ENCODE peak calls at places on chromosomes 6 and 20, in four cellular contexts. X, U, E and J are unnamed samples.

GRCh38 chr20:20393207-20393606 is 25.3 kb downstream of the INSM1 start:
- DNase-seq in X (no peak), U (no peak), E (no peak), J (no peak)

GRCh38 chr20:50728981-50729874 is 2.2 kb upstream of the PARD6B start:
- DNase-seq in X (no peak), U (peak), E (no peak), J (no peak)

GRCh38 chr20:36878913-36879312 is 3.0 kb downstream of the TLDC2 start:
- DNase-seq in X (no peak), U (no peak), E (no peak), J (no peak)

GRCh38 chr6:116280161-116280959 is 630 bp upstream of the TSPYL1 start:
- DNase-seq in X (no peak), U (no peak), E (no peak), J (no peak)

GRCh38 chr20:47019106-47019824 is 124.6 kb downstream of the EYA2 start:
- DNase-seq in X (no peak), U (peak), E (no peak), J (no peak)

GRCh38 chr6:139580592-139581484 is 206.4 kb upstream of the CITED2 start:
- DNase-seq in X (no peak), U (no peak), E (no peak), J (no peak)

GRCh38 chr6:73954843-73955242 is 258.8 kb downstream of the CD109 start:
- DNase-seq in X (no peak), U (no peak), E (no peak), J (no peak)

GRCh38 chr6:137451926-137452325 is 42.3 kb downstream of the OLIG3 start:
- DNase-seq in X (no peak), U (no peak), E (no peak), J (no peak)

GRCh38 chr6:11324453-11325023 is 92.1 kb upstream of the NEDD9 start:
- DNase-seq in X (no peak), U (no peak), E (no peak), J (no peak)

GRCh38 chr6:159758031-159759001 is 3.5 kb upstream of the ACAT2 start:
- DNase-seq in X (no peak), U (no peak), E (no peak), J (no peak)

GRCh38 chr6:44858998-44859397 is 469.1 kb upstream of the RUNX2 start:
- DNase-seq in X (no peak), U (no peak), E (no peak), J (no peak)

GRCh38 chr6:144286503-144287393 is 1.6 kb downstream of the UTRN start:
- DNase-seq in X (peak), U (peak), E (no peak), J (peak)

GRCh38 chr6:5529015-5529414 is 267.7 kb downstream of the FARS2 start:
- DNase-seq in X (no peak), U (no peak), E (no peak), J (no peak)

GRCh38 chr6:160991411-160992322 is at the start of gene MAP3K4:
- DNase-seq in X (no peak), U (peak), E (peak), J (peak)

GRCh38 chr20:6919792-6920468 is 152.4 kb downstream of the BMP2 start:
- DNase-seq in X (no peak), U (no peak), E (no peak), J (no peak)

GRCh38 chr6:85390105-85390728 is 59.7 kb upstream of the NT5E start:
- DNase-seq in X (no peak), U (no peak), E (no peak), J (no peak)

GRCh38 chr6:92806254-92806653 is 613.1 kb downstream of the EPHA7 start:
- DNase-seq in X (no peak), U (no peak), E (no peak), J (no peak)

GRCh38 chr6:87139236-87139635 is 16.1 kb upstream of the ZNF292 start:
- DNase-seq in X (no peak), U (no peak), E (no peak), J (no peak)

GRCh38 chr20:796916-797315 is 28.6 kb upstream of the SLC52A3 start:
- DNase-seq in X (no peak), U (no peak), E (no peak), J (no peak)

GRCh38 chr6:31385041-31385440 is 18.4 kb upstream of the MICA start:
- DNase-seq in X (no peak), U (no peak), E (no peak), J (no peak)

GRCh38 chr6:39681566-39682250 is 43.5 kb downstream of the KIF6 start:
- DNase-seq in X (no peak), U (no peak), E (no peak), J (no peak)

GRCh38 chr20:46507760-46508407 is 5.5 kb downstream of the ZNF334 start:
- DNase-seq in X (no peak), U (no peak), E (no peak), J (no peak)

GRCh38 chr6:93624408-93624807 is 205.0 kb upstream of the EPHA7 start:
- DNase-seq in X (no peak), U (no peak), E (no peak), J (no peak)

GRCh38 chr6:37303891-37304503 is 46.1 kb upstream of the TMEM217 start:
- DNase-seq in X (no peak), U (no peak), E (no peak), J (no peak)

GRCh38 chr20:64131406-64131805 is 24.0 kb upstream of the NPBWR2 start:
- DNase-seq in X (no peak), U (peak), E (no peak), J (no peak)

GRCh38 chr20:36468149-36469000 is 72.9 kb upstream of the MYL9 start:
- DNase-seq in X (no peak), U (no peak), E (no peak), J (no peak)

GRCh38 chr6:143685653-143686052 is 7.9 kb downstream of the PHACTR2 start:
- DNase-seq in X (no peak), U (no peak), E (no peak), J (no peak)

GRCh38 chr6:73942581-73942980 is 246.6 kb downstream of the CD109 start:
- DNase-seq in X (peak), U (no peak), E (no peak), J (no peak)

GRCh38 chr6:148274809-148275208 is 67.8 kb upstream of the SASH1 start:
- DNase-seq in X (no peak), U (no peak), E (no peak), J (no peak)

GRCh38 chr6:27514906-27515495 is 42.1 kb upstream of the ZNF184 start:
- DNase-seq in X (no peak), U (no peak), E (no peak), J (no peak)

GRCh38 chr6:126447367-126447766 is 107.5 kb downstream of the CENPW start:
- DNase-seq in X (no peak), U (no peak), E (no peak), J (no peak)

GRCh38 chr20:63777614-63778013 is 38.0 kb downstream of the SLC2A4RG start:
- DNase-seq in X (no peak), U (peak), E (no peak), J (no peak)

GRCh38 chr20:33991498-33991897 is 2.2 kb upstream of the RALY start:
- DNase-seq in X (no peak), U (no peak), E (no peak), J (no peak)

GRCh38 chr6:121826156-121826810 is 390.8 kb downstream of the GJA1 start:
- DNase-seq in X (peak), U (no peak), E (no peak), J (no peak)

GRCh38 chr6:100370265-100370664 is 94.5 kb downstream of the SIM1 start:
- DNase-seq in X (no peak), U (no peak), E (no peak), J (no peak)
- TF ChIP-seq CTCF in X (peak), U (no peak), E (no peak), J (no peak)

GRCh38 chr20:59082981-59083380 is 40.4 kb upstream of the PRELID3B start:
- DNase-seq in X (no peak), U (no peak), E (no peak), J (no peak)

GRCh38 chr20:59078231-59078630 is 35.6 kb upstream of the PRELID3B start:
- DNase-seq in X (no peak), U (no peak), E (no peak), J (no peak)

GRCh38 chr20:59084041-59084841 is 41.7 kb upstream of the PRELID3B start:
- DNase-seq in X (no peak), U (no peak), E (no peak), J (no peak)

GRCh38 chr20:59081036-59081435 is 38.5 kb upstream of the PRELID3B start:
- DNase-seq in X (no peak), U (no peak), E (no peak), J (no peak)

GRCh38 chr20:59082077-59082740 is 39.6 kb upstream of the PRELID3B start:
- DNase-seq in X (no peak), U (no peak), E (no peak), J (no peak)
- TF ChIP-seq CTCF in X (peak), U (peak), E (peak), J (no peak)

GRCh38 chr20:56187791-56188190 is 60.7 kb upstream of the MC3R start:
- DNase-seq in X (no peak), U (no peak), E (no peak), J (no peak)
- TF ChIP-seq CTCF in X (peak), U (peak), E (no peak), J (no peak)

DNA sequence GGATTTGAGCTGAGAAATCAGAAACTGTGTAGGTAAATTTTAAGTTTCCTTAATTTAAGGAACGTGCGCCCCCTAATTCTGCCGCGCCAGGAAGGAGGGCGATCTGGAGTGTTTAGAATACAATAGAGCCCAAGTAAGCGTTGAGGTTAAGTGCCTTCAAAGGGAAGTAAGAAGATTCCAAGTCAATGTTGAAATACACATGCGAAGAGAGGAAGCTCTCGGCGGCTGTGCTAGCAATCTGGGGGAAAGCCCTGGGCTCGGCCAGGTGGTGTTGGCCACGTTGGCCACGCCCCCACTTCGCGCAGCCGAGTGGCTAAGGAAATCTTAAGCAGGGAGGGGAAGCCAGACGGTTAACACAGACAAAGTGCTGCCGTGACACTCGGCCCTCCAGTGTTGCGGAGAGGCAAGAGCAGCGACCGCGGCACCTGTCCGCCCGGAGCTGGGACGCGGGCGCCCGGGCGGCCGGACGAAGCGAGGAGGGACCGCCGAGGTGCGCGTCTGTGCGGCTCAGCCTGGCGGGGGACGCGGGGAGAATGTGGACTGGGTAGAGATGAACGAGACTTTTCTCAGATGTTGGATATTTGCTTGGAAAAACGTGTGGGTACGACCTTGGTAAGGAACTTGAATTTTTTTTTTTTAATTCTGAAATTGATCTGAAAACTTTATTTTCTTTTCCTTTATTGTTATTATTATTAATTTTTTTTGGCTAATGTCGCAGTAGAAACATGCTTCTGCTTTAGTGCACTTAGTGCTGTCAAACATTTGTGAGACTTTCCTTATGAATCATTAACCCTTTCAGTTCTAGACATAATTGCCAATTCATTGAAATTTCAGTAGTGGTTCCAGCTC is at the start of gene PRDM1:
- DNase-seq in X (no peak), U (peak), E (peak), J (peak)
- TF ChIP-seq CTCF in X (peak), U (no peak), E (no peak), J (no peak)